ENCODE peak calls at places on chromosomes 16 and 17, in eight cellular contexts. Z is BE2C; I is GM23248; X is PC-9; B is ovary; F is CD4-positive, alpha-beta memory T cell; M is OCI-LY7; T is AG04450. H is an unnamed sample.

GRCh38 chr16:46558018-46558417 is 63.2 kb downstream of the SHCBP1 start:
- DNase-seq in F (no peak), Z (no peak), M (no peak), T (no peak), B (no peak), I (no peak), X (no peak), H (no peak)

GRCh38 chr16:29804455-29805231 is 1.7 kb upstream of the MAZ start:
- DNase-seq in I (peak; percentile 71), X (peak; percentile 41), Z (peak; percentile 49), T (no peak), M (peak; percentile 53), B (peak; percentile 66), F (no peak), H (no peak)

GRCh38 chr17:71163813-71164122 is 957.1 kb upstream of the SOX9 start:
- DNase-seq in I (no peak), Z (no peak), B (no peak), F (no peak), X (no peak), M (no peak), T (no peak), H (no peak)

GRCh38 chr16:72428611-72429376 is 256.8 kb upstream of the PMFBP1 start:
- DNase-seq in Z (no peak), M (no peak), F (no peak), B (no peak), I (no peak), T (no peak), X (no peak), H (no peak)

GRCh38 chr16:67243481-67243880 is 3.8 kb downstream of the FHOD1 start:
- DNase-seq in Z (peak; percentile 61), X (no peak), F (no peak), I (no peak), T (no peak), M (no peak), B (no peak), H (no peak)

GRCh38 chr17:13346081-13346533 is 255.6 kb downstream of the HS3ST3A1 start:
- DNase-seq in M (no peak), X (no peak), B (no peak), T (peak; percentile 93), F (no peak), Z (no peak), I (peak; percentile 97), H (peak; percentile 82)

GRCh38 chr16:29784901-29785500 is 5.5 kb upstream of the KIF22 start:
- DNase-seq in M (peak; percentile 14), I (peak; percentile 86), Z (no peak), B (peak; percentile 75), F (peak; percentile 74), X (no peak), T (no peak), H (no peak)

GRCh38 chr17:58328195-58329034 is at the start of gene TSPOAP1:
- DNase-seq in X (no peak), M (peak; percentile 89), B (no peak), I (no peak), T (no peak), F (peak; percentile 85), Z (peak; percentile 76), H (no peak)

GRCh38 chr17:42101513-42102292 is 3.4 kb upstream of the ZNF385C start:
- DNase-seq in T (peak; percentile 13), I (peak; percentile 81), B (peak; percentile 78), Z (peak; percentile 91), M (peak; percentile 68), F (no peak), X (peak; percentile 56), H (peak; percentile 49)

GRCh38 chr17:22507823-22508222 is 815.5 kb downstream of the KCNJ18 start:
- DNase-seq in I (no peak), T (no peak), Z (no peak), M (peak; percentile 48), F (no peak), B (no peak), X (peak; percentile 21), H (no peak)

GRCh38 chr17:78415821-78416301 is 37.4 kb downstream of the PGS1 start:
- DNase-seq in M (no peak), F (no peak), B (no peak), X (no peak), T (no peak), I (no peak), Z (no peak), H (no peak)

GRCh38 chr17:78417531-78417909 is 39.1 kb downstream of the PGS1 start:
- DNase-seq in I (no peak), M (no peak), T (no peak), Z (no peak), X (no peak), B (no peak), F (no peak), H (no peak)

GRCh38 chr17:78414178-78415162 is 36.0 kb downstream of the PGS1 start:
- DNase-seq in B (no peak), I (no peak), Z (no peak), M (no peak), T (no peak), F (peak; percentile 82), X (no peak), H (no peak)

GRCh38 chr17:78416791-78417530 is 38.5 kb downstream of the PGS1 start:
- DNase-seq in M (no peak), T (no peak), X (no peak), F (no peak), B (no peak), Z (no peak), I (no peak), H (no peak)

GRCh38 chr17:78416311-78416711 is 37.9 kb downstream of the PGS1 start:
- DNase-seq in X (no peak), I (no peak), F (no peak), Z (no peak), B (no peak), M (no peak), T (no peak), H (no peak)
- H3K4me3 ChIP-seq in X (no peak overlapping the region), I (no peak overlapping the region), F (no peak overlapping the region), Z (no peak overlapping the region), B (no peak overlapping the region), M (no peak overlapping the region), T (no peak overlapping the region), H (no peak overlapping the region)

DNA sequence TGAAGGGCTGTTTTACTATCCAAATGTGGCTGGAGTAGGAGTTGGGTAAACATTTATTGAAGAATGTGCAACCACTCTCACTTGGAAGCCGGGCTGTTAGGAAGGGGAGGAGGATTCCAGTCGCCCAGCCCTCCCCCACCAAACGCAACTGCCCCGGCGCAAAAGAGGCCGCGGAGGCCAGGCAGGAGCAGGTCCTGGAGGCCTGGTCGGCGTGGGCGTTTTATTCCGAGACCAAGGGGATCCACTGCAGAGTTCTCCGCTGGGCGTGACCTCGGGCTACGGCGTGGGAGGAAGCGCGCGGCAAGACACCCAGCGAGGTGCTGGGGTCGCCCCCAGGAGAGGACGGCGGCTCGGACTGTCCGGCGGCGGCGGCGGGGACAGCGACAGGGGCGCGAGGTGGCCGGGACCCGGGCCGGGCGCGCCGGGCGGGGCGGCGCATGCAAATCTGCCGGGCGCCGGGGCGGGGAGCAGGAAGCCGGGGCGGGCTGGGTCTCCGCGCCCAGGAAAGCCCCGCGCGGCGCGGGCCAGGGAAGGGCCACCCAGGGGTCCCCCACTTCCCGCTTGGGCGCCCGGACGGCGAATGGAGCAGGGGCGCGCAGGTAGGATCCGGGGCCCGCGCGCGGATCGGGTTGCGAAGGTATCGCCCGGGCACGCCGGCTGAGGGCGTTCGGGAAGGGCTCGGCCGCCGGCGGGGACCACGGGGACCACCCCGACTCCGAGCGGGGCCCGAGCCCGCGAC is at the start of gene IL4R:
- DNase-seq in F (peak; percentile 70), I (peak; percentile 91), Z (peak; percentile 17), T (peak; percentile 38), M (peak; percentile 72), B (peak; percentile 39), X (peak; percentile 77), H (peak; percentile 49)
- H3K4me3 ChIP-seq in F (peak within 1 kb of the TSS; percentile 92), I (peak within 1 kb of the TSS; percentile 96), Z (no peak within 1 kb of the TSS), T (peak within 1 kb of the TSS; percentile 81), M (peak within 1 kb of the TSS; percentile 93), B (peak within 1 kb of the TSS; percentile 90), X (peak within 1 kb of the TSS; percentile 91), H (peak within 1 kb of the TSS; percentile 93)

DNA sequence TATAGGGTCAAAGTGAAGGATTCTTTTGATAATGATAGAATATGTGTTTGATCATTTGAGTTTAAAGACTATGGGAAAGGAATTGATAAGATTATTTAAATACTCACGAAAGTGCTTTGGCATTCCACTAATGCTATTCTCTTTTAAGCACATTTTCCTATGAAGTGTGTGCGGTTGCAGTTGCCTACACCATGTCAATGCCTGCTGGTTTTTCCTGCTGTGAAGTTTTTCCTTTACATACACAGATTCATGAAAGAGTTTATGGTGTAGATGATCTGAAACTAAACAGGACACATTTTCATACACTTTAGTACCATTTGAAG is 78.7 kb downstream of the VMP1 start:
- DNase-seq in Z (no peak), T (no peak), X (no peak), M (no peak), I (no peak), B (no peak), F (no peak), H (no peak)
- H3K4me3 ChIP-seq in Z (no peak overlapping the region), T (peak overlapping the region; percentile 11), X (peak overlapping the region; percentile 47), M (peak overlapping the region; percentile 46), I (peak overlapping the region; percentile 39), B (no peak overlapping the region), F (peak overlapping the region; percentile 51), H (no peak overlapping the region)

DNA sequence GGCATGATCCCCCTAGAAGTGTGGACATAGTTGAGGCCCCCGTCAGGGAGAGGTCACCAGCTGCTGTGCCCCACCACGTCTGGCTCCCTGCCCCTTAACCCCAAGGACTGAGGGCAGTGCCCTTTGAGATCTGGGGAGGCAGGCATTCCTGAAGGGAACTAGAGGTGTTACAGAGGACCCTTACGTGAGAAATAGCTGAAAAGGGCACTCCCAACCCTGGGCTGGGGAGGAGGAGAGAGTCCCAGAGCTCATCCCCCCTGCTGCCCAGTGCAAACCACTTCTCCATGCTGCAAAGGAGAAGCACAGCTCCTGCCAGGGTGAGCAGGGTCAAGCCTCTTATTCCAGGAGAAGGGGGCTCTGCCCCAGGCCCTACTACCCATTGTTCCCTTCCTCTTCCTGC is 10.3 kb upstream of the MINK1 start:
- DNase-seq in F (no peak), T (no peak), I (no peak), Z (no peak), X (no peak), M (no peak), B (no peak), H (no peak)
- H3K4me3 ChIP-seq in F (no peak overlapping the region), T (no peak overlapping the region), I (no peak overlapping the region), Z (no peak overlapping the region), X (no peak overlapping the region), M (no peak overlapping the region), B (no peak overlapping the region), H (no peak overlapping the region)

H was measured in bronchial epithelial cell.